ENCODE peak calls at places on chromosomes 13 and 19, in seven cellular contexts. One of them, this sample, is unnamed.

GRCh38 chr19:48333467-48334384 is 8.4 kb downstream of the EMP3 start:
- DNase-seq in astrocyte of the hippocampus: peak
- DNase-seq in heart right ventricle: peak
- DNase-seq in CD4-positive, alpha-beta memory T cell: peak
- DNase-seq in iris pigment epithelial cell: peak
- DNase-seq in stimulated activated CD8-positive, alpha-beta memory T cell treated with anti-CD3 and anti-CD28 coated beads, Interleukin-7, amount 100 ng/mL, for 48 hours: peak
- DNase-seq in adrenal gland: peak
- DNase-seq in this sample: peak

GRCh38 chr19:29809795-29810503 is 1.8 kb upstream of the CCNE1 start:
- DNase-seq in iris pigment epithelial cell: no peak
- DNase-seq in CD4-positive, alpha-beta memory T cell: no peak
- DNase-seq in astrocyte of the hippocampus: no peak
- DNase-seq in stimulated activated CD8-positive, alpha-beta memory T cell treated with anti-CD3 and anti-CD28 coated beads, Interleukin-7, amount 100 ng/mL, for 48 hours: no peak
- DNase-seq in heart right ventricle: no peak
- DNase-seq in adrenal gland: no peak
- DNase-seq in this sample: no peak

GRCh38 chr19:42284641-42285341 is 15.7 kb downstream of the CIC start:
- DNase-seq in iris pigment epithelial cell: no peak
- DNase-seq in CD4-positive, alpha-beta memory T cell: peak
- DNase-seq in astrocyte of the hippocampus: peak
- DNase-seq in heart right ventricle: peak
- DNase-seq in adrenal gland: no peak
- DNase-seq in stimulated activated CD8-positive, alpha-beta memory T cell treated with anti-CD3 and anti-CD28 coated beads, Interleukin-7, amount 100 ng/mL, for 48 hours: no peak
- DNase-seq in this sample: no peak

GRCh38 chr13:47237571-47237970 is 340.7 kb upstream of the HTR2A start:
- DNase-seq in astrocyte of the hippocampus: no peak
- DNase-seq in heart right ventricle: no peak
- DNase-seq in CD4-positive, alpha-beta memory T cell: no peak
- DNase-seq in iris pigment epithelial cell: no peak
- DNase-seq in stimulated activated CD8-positive, alpha-beta memory T cell treated with anti-CD3 and anti-CD28 coated beads, Interleukin-7, amount 100 ng/mL, for 48 hours: no peak
- DNase-seq in adrenal gland: no peak
- DNase-seq in this sample: no peak

GRCh38 chr13:57673197-57673596 is 41.7 kb downstream of the PCDH17 start:
- DNase-seq in stimulated activated CD8-positive, alpha-beta memory T cell treated with anti-CD3 and anti-CD28 coated beads, Interleukin-7, amount 100 ng/mL, for 48 hours: no peak
- DNase-seq in adrenal gland: no peak
- DNase-seq in heart right ventricle: no peak
- DNase-seq in iris pigment epithelial cell: no peak
- DNase-seq in astrocyte of the hippocampus: peak
- DNase-seq in CD4-positive, alpha-beta memory T cell: no peak
- DNase-seq in this sample: no peak

GRCh38 chr19:58401825-58402433 is 6.5 kb downstream of the RNF225 start:
- DNase-seq in adrenal gland: no peak
- DNase-seq in stimulated activated CD8-positive, alpha-beta memory T cell treated with anti-CD3 and anti-CD28 coated beads, Interleukin-7, amount 100 ng/mL, for 48 hours: no peak
- DNase-seq in CD4-positive, alpha-beta memory T cell: no peak
- DNase-seq in astrocyte of the hippocampus: no peak
- DNase-seq in heart right ventricle: no peak
- DNase-seq in iris pigment epithelial cell: no peak
- DNase-seq in this sample: no peak

GRCh38 chr13:113034451-113035208 is 65.6 kb downstream of the MCF2L start:
- DNase-seq in heart right ventricle: peak
- DNase-seq in iris pigment epithelial cell: peak
- DNase-seq in CD4-positive, alpha-beta memory T cell: no peak
- DNase-seq in astrocyte of the hippocampus: peak
- DNase-seq in adrenal gland: peak
- DNase-seq in stimulated activated CD8-positive, alpha-beta memory T cell treated with anti-CD3 and anti-CD28 coated beads, Interleukin-7, amount 100 ng/mL, for 48 hours: no peak
- DNase-seq in this sample: no peak

GRCh38 chr13:94708031-94708571 is 4.2 kb downstream of the SOX21 start:
- DNase-seq in heart right ventricle: no peak
- DNase-seq in astrocyte of the hippocampus: peak
- DNase-seq in stimulated activated CD8-positive, alpha-beta memory T cell treated with anti-CD3 and anti-CD28 coated beads, Interleukin-7, amount 100 ng/mL, for 48 hours: no peak
- DNase-seq in iris pigment epithelial cell: no peak
- DNase-seq in adrenal gland: no peak
- DNase-seq in CD4-positive, alpha-beta memory T cell: no peak
- DNase-seq in this sample: no peak

GRCh38 chr19:5292453-5292842 is 48.2 kb downstream of the PTPRS start:
- DNase-seq in iris pigment epithelial cell: no peak
- DNase-seq in astrocyte of the hippocampus: no peak
- DNase-seq in adrenal gland: no peak
- DNase-seq in stimulated activated CD8-positive, alpha-beta memory T cell treated with anti-CD3 and anti-CD28 coated beads, Interleukin-7, amount 100 ng/mL, for 48 hours: peak
- DNase-seq in CD4-positive, alpha-beta memory T cell: no peak
- DNase-seq in heart right ventricle: no peak
- DNase-seq in this sample: no peak

GRCh38 chr19:4374451-4375163 is 25.7 kb downstream of the SH3GL1 start:
- DNase-seq in adrenal gland: peak
- DNase-seq in stimulated activated CD8-positive, alpha-beta memory T cell treated with anti-CD3 and anti-CD28 coated beads, Interleukin-7, amount 100 ng/mL, for 48 hours: no peak
- DNase-seq in CD4-positive, alpha-beta memory T cell: no peak
- DNase-seq in heart right ventricle: peak
- DNase-seq in iris pigment epithelial cell: peak
- DNase-seq in astrocyte of the hippocampus: peak
- DNase-seq in this sample: no peak

GRCh38 chr13:110015253-110015652 is 228.9 kb upstream of the IRS2 start:
- DNase-seq in heart right ventricle: no peak
- DNase-seq in CD4-positive, alpha-beta memory T cell: no peak
- DNase-seq in astrocyte of the hippocampus: no peak
- DNase-seq in stimulated activated CD8-positive, alpha-beta memory T cell treated with anti-CD3 and anti-CD28 coated beads, Interleukin-7, amount 100 ng/mL, for 48 hours: no peak
- DNase-seq in iris pigment epithelial cell: peak
- DNase-seq in adrenal gland: no peak
- DNase-seq in this sample: no peak

GRCh38 chr19:3119071-3119781 is 16.6 kb upstream of the GNA15 start:
- DNase-seq in adrenal gland: no peak
- DNase-seq in heart right ventricle: no peak
- DNase-seq in stimulated activated CD8-positive, alpha-beta memory T cell treated with anti-CD3 and anti-CD28 coated beads, Interleukin-7, amount 100 ng/mL, for 48 hours: no peak
- DNase-seq in astrocyte of the hippocampus: no peak
- DNase-seq in CD4-positive, alpha-beta memory T cell: no peak
- DNase-seq in iris pigment epithelial cell: no peak
- DNase-seq in this sample: no peak

GRCh38 chr19:12790628-12791344 is 500 bp upstream of the JUNB start:
- DNase-seq in adrenal gland: peak
- DNase-seq in heart right ventricle: no peak
- DNase-seq in CD4-positive, alpha-beta memory T cell: peak
- DNase-seq in iris pigment epithelial cell: no peak
- DNase-seq in stimulated activated CD8-positive, alpha-beta memory T cell treated with anti-CD3 and anti-CD28 coated beads, Interleukin-7, amount 100 ng/mL, for 48 hours: no peak
- DNase-seq in astrocyte of the hippocampus: peak
- DNase-seq in this sample: no peak

GRCh38 chr13:99721606-99722384 is 220.5 kb downstream of the TM9SF2 start:
- DNase-seq in iris pigment epithelial cell: peak
- DNase-seq in heart right ventricle: no peak
- DNase-seq in stimulated activated CD8-positive, alpha-beta memory T cell treated with anti-CD3 and anti-CD28 coated beads, Interleukin-7, amount 100 ng/mL, for 48 hours: no peak
- DNase-seq in adrenal gland: no peak
- DNase-seq in astrocyte of the hippocampus: no peak
- DNase-seq in CD4-positive, alpha-beta memory T cell: no peak
- DNase-seq in this sample: no peak

GRCh38 chr13:62799038-62799535 is 1383.4 kb upstream of the PCDH20 start:
- DNase-seq in heart right ventricle: no peak
- DNase-seq in CD4-positive, alpha-beta memory T cell: no peak
- DNase-seq in adrenal gland: no peak
- DNase-seq in astrocyte of the hippocampus: no peak
- DNase-seq in stimulated activated CD8-positive, alpha-beta memory T cell treated with anti-CD3 and anti-CD28 coated beads, Interleukin-7, amount 100 ng/mL, for 48 hours: no peak
- DNase-seq in iris pigment epithelial cell: no peak
- DNase-seq in this sample: no peak

GRCh38 chr13:28820099-28821051 is at the start of gene MTUS2:
- DNase-seq in astrocyte of the hippocampus: peak
- DNase-seq in adrenal gland: no peak
- DNase-seq in stimulated activated CD8-positive, alpha-beta memory T cell treated with anti-CD3 and anti-CD28 coated beads, Interleukin-7, amount 100 ng/mL, for 48 hours: no peak
- DNase-seq in CD4-positive, alpha-beta memory T cell: peak
- DNase-seq in heart right ventricle: no peak
- DNase-seq in iris pigment epithelial cell: no peak
- DNase-seq in this sample: no peak

GRCh38 chr13:36724141-36724540 is 50.3 kb downstream of the SERTM1 start:
- DNase-seq in CD4-positive, alpha-beta memory T cell: no peak
- DNase-seq in iris pigment epithelial cell: no peak
- DNase-seq in astrocyte of the hippocampus: no peak
- DNase-seq in adrenal gland: no peak
- DNase-seq in heart right ventricle: no peak
- DNase-seq in stimulated activated CD8-positive, alpha-beta memory T cell treated with anti-CD3 and anti-CD28 coated beads, Interleukin-7, amount 100 ng/mL, for 48 hours: no peak
- DNase-seq in this sample: no peak

GRCh38 chr13:113843864-113844556 is 19.9 kb downstream of the GAS6 start:
- DNase-seq in stimulated activated CD8-positive, alpha-beta memory T cell treated with anti-CD3 and anti-CD28 coated beads, Interleukin-7, amount 100 ng/mL, for 48 hours: no peak
- DNase-seq in iris pigment epithelial cell: no peak
- DNase-seq in astrocyte of the hippocampus: no peak
- DNase-seq in heart right ventricle: no peak
- DNase-seq in CD4-positive, alpha-beta memory T cell: no peak
- DNase-seq in adrenal gland: no peak
- DNase-seq in this sample: no peak

GRCh38 chr13:104796581-104796980 is 1730.4 kb upstream of the SLC10A2 start:
- DNase-seq in astrocyte of the hippocampus: peak
- DNase-seq in heart right ventricle: no peak
- DNase-seq in iris pigment epithelial cell: peak
- DNase-seq in stimulated activated CD8-positive, alpha-beta memory T cell treated with anti-CD3 and anti-CD28 coated beads, Interleukin-7, amount 100 ng/mL, for 48 hours: no peak
- DNase-seq in adrenal gland: no peak
- DNase-seq in CD4-positive, alpha-beta memory T cell: no peak
- DNase-seq in this sample: no peak

GRCh38 chr19:15631817-15632216 is 8.9 kb upstream of the CYP4F3 start:
- DNase-seq in CD4-positive, alpha-beta memory T cell: peak
- DNase-seq in iris pigment epithelial cell: no peak
- DNase-seq in astrocyte of the hippocampus: no peak
- DNase-seq in stimulated activated CD8-positive, alpha-beta memory T cell treated with anti-CD3 and anti-CD28 coated beads, Interleukin-7, amount 100 ng/mL, for 48 hours: no peak
- DNase-seq in heart right ventricle: no peak
- DNase-seq in adrenal gland: no peak
- DNase-seq in this sample: no peak

GRCh38 chr13:110225609-110226008 is 81.3 kb downstream of the COL4A1 start:
- DNase-seq in heart right ventricle: no peak
- DNase-seq in stimulated activated CD8-positive, alpha-beta memory T cell treated with anti-CD3 and anti-CD28 coated beads, Interleukin-7, amount 100 ng/mL, for 48 hours: no peak
- DNase-seq in iris pigment epithelial cell: no peak
- DNase-seq in astrocyte of the hippocampus: no peak
- DNase-seq in adrenal gland: no peak
- DNase-seq in CD4-positive, alpha-beta memory T cell: no peak
- DNase-seq in this sample: no peak

GRCh38 chr13:26719356-26719945 is 41.1 kb downstream of the GPR12 start:
- DNase-seq in CD4-positive, alpha-beta memory T cell: no peak
- DNase-seq in iris pigment epithelial cell: no peak
- DNase-seq in heart right ventricle: no peak
- DNase-seq in stimulated activated CD8-positive, alpha-beta memory T cell treated with anti-CD3 and anti-CD28 coated beads, Interleukin-7, amount 100 ng/mL, for 48 hours: no peak
- DNase-seq in adrenal gland: no peak
- DNase-seq in astrocyte of the hippocampus: no peak
- DNase-seq in this sample: peak

GRCh38 chr13:106381083-106381482 is 154.4 kb downstream of the EFNB2 start:
- DNase-seq in iris pigment epithelial cell: peak
- DNase-seq in adrenal gland: no peak
- DNase-seq in stimulated activated CD8-positive, alpha-beta memory T cell treated with anti-CD3 and anti-CD28 coated beads, Interleukin-7, amount 100 ng/mL, for 48 hours: no peak
- DNase-seq in heart right ventricle: no peak
- DNase-seq in CD4-positive, alpha-beta memory T cell: no peak
- DNase-seq in astrocyte of the hippocampus: peak
- DNase-seq in this sample: no peak

GRCh38 chr19:38862321-38863059 is 12.7 kb upstream of the HNRNPL start:
- DNase-seq in iris pigment epithelial cell: no peak
- DNase-seq in adrenal gland: peak
- DNase-seq in CD4-positive, alpha-beta memory T cell: no peak
- DNase-seq in heart right ventricle: peak
- DNase-seq in stimulated activated CD8-positive, alpha-beta memory T cell treated with anti-CD3 and anti-CD28 coated beads, Interleukin-7, amount 100 ng/mL, for 48 hours: no peak
- DNase-seq in astrocyte of the hippocampus: peak
- DNase-seq in this sample: peak

GRCh38 chr13:90084684-90085290 is 1262.7 kb upstream of the MIR17HG start:
- DNase-seq in stimulated activated CD8-positive, alpha-beta memory T cell treated with anti-CD3 and anti-CD28 coated beads, Interleukin-7, amount 100 ng/mL, for 48 hours: no peak
- DNase-seq in adrenal gland: no peak
- DNase-seq in astrocyte of the hippocampus: no peak
- DNase-seq in heart right ventricle: no peak
- DNase-seq in iris pigment epithelial cell: no peak
- DNase-seq in CD4-positive, alpha-beta memory T cell: no peak
- DNase-seq in this sample: no peak

GRCh38 chr13:34391071-34391470 is 551.0 kb upstream of the NBEA start:
- DNase-seq in stimulated activated CD8-positive, alpha-beta memory T cell treated with anti-CD3 and anti-CD28 coated beads, Interleukin-7, amount 100 ng/mL, for 48 hours: no peak
- DNase-seq in iris pigment epithelial cell: peak
- DNase-seq in adrenal gland: no peak
- DNase-seq in heart right ventricle: no peak
- DNase-seq in CD4-positive, alpha-beta memory T cell: no peak
- DNase-seq in astrocyte of the hippocampus: peak
- DNase-seq in this sample: no peak

This sample was measured in pulmonary artery endothelial cell.